ENCODE peak calls at places on chromosomes 11 and 22, in five cellular contexts. P, A, T, O and E are unnamed samples. For H3K4me1, the result is how much of the 10 kb centered on the place peaks cover.

GRCh38 chr22:19960491-19961200 is 19.0 kb upstream of the TXNRD2 start:
- DNase-seq in T (no peak), O (peak), A (no peak), P (no peak), E (no peak)

GRCh38 chr11:71496421-71496820 is 30.6 kb upstream of the KRTAP5-7 start:
- DNase-seq in A (no peak), T (no peak), O (no peak), P (no peak), E (no peak)

GRCh38 chr11:56916162-56916561 is 72.6 kb upstream of the OR5AK2 start:
- DNase-seq in A (no peak), T (no peak), P (no peak), O (no peak), E (no peak)

GRCh38 chr22:49101873-49102272 is 725.8 kb downstream of the BRD1 start:
- DNase-seq in A (no peak), O (no peak), T (no peak), P (no peak), E (no peak)

GRCh38 chr11:124970925-124971324 is 16.9 kb downstream of the CCDC15 start:
- DNase-seq in O (no peak), A (peak), T (peak), P (no peak), E (no peak)

GRCh38 chr11:27626269-27626937 is 73.9 kb downstream of the BDNF start:
- DNase-seq in T (peak), P (no peak), O (no peak), A (no peak), E (no peak)

GRCh38 chr11:2507945-2508749 is 63.3 kb downstream of the KCNQ1 start:
- DNase-seq in O (peak), P (peak), T (no peak), A (no peak), E (no peak)

GRCh38 chr22:39534092-39534506 is 1.6 kb upstream of the RPS19BP1 start:
- DNase-seq in A (no peak), P (no peak), O (peak), T (no peak), E (no peak)

GRCh38 chr11:65066805-65067291 is 8.5 kb upstream of the NAALADL1 start:
- DNase-seq in P (no peak), O (no peak), A (no peak), T (no peak), E (no peak)

GRCh38 chr22:46068908-46069481 is 81.3 kb upstream of the PPARA start:
- DNase-seq in O (peak), T (peak), A (no peak), P (peak), E (no peak)

GRCh38 chr11:58578635-58579191 is at the start of gene ZFP91:
- DNase-seq in T (peak), A (peak), O (peak), P (peak), E (peak)

GRCh38 chr11:58578136-58578634 is 678 bp upstream of the ZFP91 start:
- DNase-seq in O (peak), A (peak), T (peak), P (peak), E (peak)

GRCh38 chr11:58580311-58580710 is 1.4 kb downstream of the ZFP91 start:
- DNase-seq in O (no peak), A (no peak), T (no peak), P (no peak), E (no peak)

GRCh38 chr11:58577441-58578135 is 1.3 kb upstream of the ZFP91 start:
- DNase-seq in T (peak), P (peak), O (peak), A (no peak), E (peak)

DNA sequence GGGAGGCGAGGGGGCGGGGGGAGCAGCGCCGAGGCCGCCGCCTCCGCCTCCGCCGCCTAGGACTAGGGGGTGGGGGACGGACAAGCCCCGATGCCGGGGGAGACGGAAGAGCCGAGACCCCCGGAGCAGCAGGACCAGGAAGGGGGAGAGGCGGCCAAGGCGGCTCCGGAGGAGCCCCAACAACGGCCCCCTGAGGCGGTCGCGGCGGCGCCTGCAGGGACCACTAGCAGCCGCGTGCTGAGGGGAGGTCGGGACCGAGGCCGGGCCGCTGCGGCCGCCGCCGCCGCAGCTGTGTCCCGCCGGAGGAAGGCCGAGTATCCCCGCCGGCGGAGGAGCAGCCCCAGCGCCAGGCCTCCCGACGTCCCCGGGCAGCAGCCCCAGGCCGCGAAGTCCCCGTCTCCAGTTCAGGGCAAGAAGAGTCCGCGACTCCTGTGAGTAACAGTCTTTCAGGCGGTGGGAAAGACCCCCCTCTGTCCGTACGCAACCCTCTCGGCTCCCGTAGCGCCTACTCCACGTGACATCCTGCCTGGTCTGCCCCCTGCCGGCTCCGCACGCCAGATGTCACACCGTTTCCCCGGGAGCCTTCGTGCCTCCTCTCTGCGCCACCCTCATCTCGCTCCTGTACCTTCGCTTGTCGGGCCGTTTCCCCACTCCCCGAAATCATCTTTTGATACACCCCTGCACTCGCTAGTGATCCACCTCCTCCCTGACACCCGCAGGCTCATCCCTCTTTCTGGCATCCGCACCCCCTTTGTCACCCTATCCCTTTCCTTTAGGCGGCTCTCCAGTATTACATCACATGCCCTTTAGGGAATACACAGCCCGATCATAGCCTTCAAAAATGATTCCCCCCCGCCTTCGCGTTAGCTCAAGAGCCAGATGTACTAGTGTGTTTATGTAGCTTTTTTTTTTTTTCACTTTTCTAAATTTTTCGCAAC is 598 bp downstream of the ZFP91 start:
- DNase-seq in P (peak), A (peak), T (peak), O (peak), E (peak)
- H3K4me1 ChIP-seq in P (half or more), A (under half), T (under half), O (half or more), E (half or more)

DNA sequence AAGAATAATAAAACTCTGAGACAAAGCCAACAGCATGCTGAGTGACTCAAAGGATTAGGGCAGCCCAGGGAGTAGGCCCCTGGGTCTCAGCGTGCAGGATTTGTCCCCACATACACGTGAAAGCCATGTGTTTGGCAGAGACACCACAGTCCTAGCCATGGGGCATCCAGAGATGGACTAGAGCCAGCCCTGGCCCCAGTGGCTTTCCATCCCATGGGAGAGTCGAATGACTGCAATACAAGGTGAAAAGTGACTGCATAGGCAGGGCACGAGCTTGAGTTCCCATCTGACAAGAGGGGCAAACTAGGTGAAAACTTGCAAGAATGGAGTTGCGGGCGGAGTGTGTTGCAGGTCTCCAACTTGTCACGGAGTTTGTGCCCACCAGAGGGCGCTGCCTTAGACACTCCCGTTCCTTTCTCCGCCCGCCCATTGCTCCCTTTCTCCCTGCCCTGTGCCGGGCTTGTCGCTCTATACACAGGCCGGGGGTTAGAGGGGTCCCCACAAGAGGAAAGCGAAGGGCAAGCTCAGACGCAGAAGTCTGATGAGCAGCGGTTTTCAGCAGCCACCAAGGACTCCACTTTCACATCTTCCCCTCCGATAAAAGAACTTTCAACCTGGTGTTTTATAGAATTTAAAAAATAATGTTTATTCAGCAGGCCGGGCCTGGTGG is 24.2 kb downstream of the TSKU start:
- DNase-seq in O (peak), P (peak), T (peak), A (no peak), E (peak)
- H3K4me3 ChIP-seq in O (no peak), P (no peak), T (no peak), A (no peak), E (peak)

GRCh38 chr22:42612336-42612735 is 2.3 kb downstream of the POLDIP3 start:
- DNase-seq in P (no peak), O (no peak), A (no peak), T (no peak), E (no peak)
- H3K4me1 ChIP-seq in P (half or more), O (under half), A (half or more), T (under half), E (under half)

GRCh38 chr22:37020192-37020479 is 594 bp downstream of the MPST start:
- DNase-seq in A (peak), T (peak), O (peak), P (peak), E (no peak)

GRCh38 chr22:37017356-37017755 is 1.9 kb downstream of the TST start:
- DNase-seq in P (no peak), T (no peak), O (no peak), A (no peak), E (no peak)

GRCh38 chr22:37019309-37020191 is at the start of the genes MPST and TST:
- DNase-seq in A (no peak), P (peak), O (peak), T (peak), E (no peak)

GRCh38 chr22:37018815-37019308 is 385 bp downstream of the TST start:
- DNase-seq in O (peak), A (no peak), T (peak), P (peak), E (no peak)

DNA sequence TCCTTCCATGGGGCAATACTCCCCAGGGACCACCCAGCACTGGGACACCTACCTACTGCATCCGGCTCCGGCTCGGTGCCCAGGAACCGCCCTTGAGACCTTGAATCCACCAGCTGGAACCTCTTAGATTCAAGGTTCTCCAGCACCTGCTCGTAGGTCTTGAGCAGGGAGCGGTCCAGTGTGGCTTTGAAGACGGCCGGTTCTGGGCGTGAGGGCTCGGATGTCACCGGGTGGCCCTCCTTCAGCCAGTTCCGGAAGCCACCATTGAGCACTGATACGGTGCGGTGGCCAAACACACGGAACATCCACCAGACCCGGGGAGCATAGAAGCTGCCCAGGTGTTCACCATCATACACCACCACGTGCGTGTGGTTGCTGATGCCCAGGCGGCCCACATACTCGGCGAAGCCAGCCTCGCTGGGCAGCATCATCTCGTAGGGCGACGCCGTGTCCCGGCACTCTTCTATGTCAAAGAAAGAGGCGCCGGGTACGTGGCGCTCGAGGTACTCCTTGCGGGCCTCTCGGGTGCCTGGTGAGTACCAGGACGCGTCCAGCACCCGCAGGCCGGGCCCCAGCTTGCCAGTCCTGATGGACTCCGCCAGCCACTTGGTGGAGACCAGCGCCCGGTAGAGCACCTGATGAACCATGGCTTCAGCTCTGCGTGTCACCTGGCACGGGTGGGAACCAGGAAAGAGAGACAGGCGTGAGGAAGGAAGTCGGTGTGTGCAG is 997 bp downstream of the TST start:
- DNase-seq in A (no peak), O (no peak), P (no peak), T (no peak), E (no peak)
- H3K4me3 ChIP-seq in A (peak), O (peak), P (peak), T (peak), E (peak)

DNA sequence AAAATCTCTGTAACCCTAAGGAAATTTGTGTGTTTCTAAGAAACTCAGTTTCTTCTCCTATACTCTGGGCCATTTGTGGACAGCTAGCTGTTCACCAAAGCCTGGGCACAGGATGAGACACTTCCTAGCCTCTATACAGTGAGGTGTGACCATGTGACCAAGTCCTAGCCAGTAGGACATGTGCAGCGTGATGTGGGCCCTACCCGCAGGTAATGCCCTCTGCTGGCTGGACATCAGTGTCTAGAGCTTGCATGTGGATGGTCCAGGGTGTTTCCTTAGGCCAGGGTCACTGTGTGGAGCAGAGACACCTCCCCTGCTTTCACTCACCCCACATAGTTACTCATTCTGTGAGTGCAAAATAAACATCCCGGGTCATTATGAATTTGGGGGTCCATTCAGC is 100.5 kb downstream of the LARGE1 start:
- DNase-seq in A (no peak), P (no peak), O (no peak), T (no peak), E (no peak)
- H3K4me1 ChIP-seq in A (under half), P (under half), O (under half), T (under half), E (under half)

GRCh38 chr11:9719949-9720646 is 56.2 kb downstream of the SWAP70 start:
- DNase-seq in T (no peak), O (no peak), P (no peak), A (no peak), E (no peak)
- H3K4me3 ChIP-seq in T (no peak), O (no peak), P (no peak), A (no peak), E (no peak)

GRCh38 chr22:31227186-31227585 is 15.1 kb downstream of the LIMK2 start:
- DNase-seq in P (peak), O (no peak), A (no peak), T (no peak), E (no peak)

GRCh38 chr22:31230155-31230870 is 18.2 kb downstream of the LIMK2 start:
- DNase-seq in T (no peak), O (no peak), P (no peak), A (no peak), E (no peak)

GRCh38 chr22:31229402-31230140 is 17.5 kb downstream of the LIMK2 start:
- DNase-seq in O (no peak), T (peak), P (peak), A (no peak), E (no peak)

GRCh38 chr22:31230871-31231621 is 18.9 kb downstream of the LIMK2 start:
- DNase-seq in T (peak), O (no peak), P (peak), A (no peak), E (no peak)

DNA sequence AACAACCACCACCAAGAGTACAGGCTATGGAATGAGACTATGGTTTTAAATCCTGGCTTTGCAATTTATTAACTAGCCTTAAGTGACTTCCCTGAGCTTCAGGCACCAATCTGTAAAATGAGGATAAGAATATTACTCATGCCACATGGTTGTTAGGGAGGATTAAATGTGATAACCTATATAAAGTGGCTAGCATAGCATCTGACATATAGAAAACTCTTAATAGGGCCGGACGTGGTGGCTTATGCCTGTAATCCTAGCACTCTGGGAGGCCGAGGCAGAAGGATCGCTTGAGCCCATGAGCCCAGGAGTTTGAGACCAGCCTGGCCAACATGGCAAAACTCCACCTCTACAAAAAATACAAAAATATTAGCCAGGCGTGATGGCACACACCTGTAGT is 16.3 kb downstream of the LIMK2 start:
- DNase-seq in P (no peak), T (no peak), A (no peak), O (no peak), E (no peak)
- H3K4me1 ChIP-seq in P (half or more), T (under half), A (under half), O (half or more), E (under half)

GRCh38 chr11:95232666-95233065 is 1.7 kb upstream of the SESN3 start:
- DNase-seq in T (no peak), P (no peak), O (no peak), A (no peak), E (no peak)
- H3K4me3 ChIP-seq in T (peak), P (peak), O (no peak), A (no peak), E (peak)

GRCh38 chr11:15111215-15111614 is 3.5 kb upstream of the INSC start:
- DNase-seq in P (no peak), O (no peak), T (no peak), A (no peak), E (no peak)
- H3K4me1 ChIP-seq in P (under half), O (under half), T (under half), A (under half), E (under half)

GRCh38 chr22:36325163-36326031 is 62.4 kb downstream of the MYH9 start:
- DNase-seq in P (peak), T (peak), A (no peak), O (peak), E (peak)
- H3K4me3 ChIP-seq in P (no peak), T (no peak), A (no peak), O (no peak), E (peak)